ENCODE peak calls at places on chromosomes 12 and 14, in five cellular contexts. B, D, J, W and V are unnamed samples.

GRCh38 chr14:92531151-92531873 is 17.7 kb downstream of the RIN3 start:
- DNase-seq in B (no peak), D (no peak), J (no peak), W (no peak), V (no peak)

GRCh38 chr14:55864890-55865655 is 253.1 kb upstream of the PELI2 start:
- DNase-seq in B (no peak), D (no peak), J (no peak), W (no peak), V (no peak)

GRCh38 chr12:127657036-127657435 is 609.9 kb upstream of the TMEM132C start:
- DNase-seq in B (no peak), D (no peak), J (no peak), W (no peak), V (no peak)

GRCh38 chr12:13405961-13406703 is 209.6 kb downstream of the EMP1 start:
- DNase-seq in B (no peak), D (no peak), J (no peak), W (no peak), V (no peak)

GRCh38 chr12:107163413-107163812 is 70.1 kb upstream of the CRY1 start:
- DNase-seq in B (no peak), D (no peak), J (no peak), W (no peak), V (no peak)

GRCh38 chr12:51951843-51952722 is 584 bp downstream of the ACVR1B start:
- DNase-seq in B (peak), D (no peak), J (no peak), W (no peak), V (no peak)

GRCh38 chr12:8609061-8609570 is 3.5 kb downstream of the AICDA start:
- DNase-seq in B (no peak), D (no peak), J (peak), W (peak), V (peak)

GRCh38 chr12:66694666-66695065 is 15.8 kb upstream of the GRIP1 start:
- DNase-seq in B (no peak), D (no peak), J (no peak), W (no peak), V (no peak)

GRCh38 chr14:50831704-50832130 is 755 bp upstream of the NIN start:
- DNase-seq in B (no peak), D (no peak), J (peak), W (peak), V (no peak)

GRCh38 chr14:61388976-61389576 is 67.7 kb downstream of the PRKCH start:
- DNase-seq in B (no peak), D (no peak), J (peak), W (peak), V (peak)